ENCODE peak calls at places on chromosome 9, in five cellular contexts. A, J, G, O and L are unnamed samples.

GRCh38 chr9:120396926-120397325 is 183.0 kb downstream of the CDK5RAP2 start:
- DNase-seq in A (no peak), J (no peak), G (no peak), O (no peak), L (no peak)

GRCh38 chr9:100084734-100085133 is 14.1 kb downstream of the ERP44 start:
- DNase-seq in A (no peak), J (no peak), G (no peak), O (no peak), L (no peak)

GRCh38 chr9:111805841-111806241 is 11.1 kb upstream of the SHOC1 start:
- DNase-seq in A (peak), J (no peak), G (peak), O (no peak), L (no peak)

GRCh38 chr9:17761984-17762676 is 183.3 kb downstream of the SH3GL2 start:
- DNase-seq in A (no peak), J (no peak), G (no peak), O (no peak), L (no peak)

GRCh38 chr9:78298046-78298511 is 1.2 kb downstream of the PSAT1 start:
- DNase-seq in A (peak), J (no peak), G (no peak), O (peak), L (peak)

GRCh38 chr9:6484210-6484609 is 71.2 kb downstream of the UHRF2 start:
- DNase-seq in A (no peak), J (no peak), G (no peak), O (no peak), L (no peak)

GRCh38 chr9:76200315-76200714 is 193.9 kb downstream of the RFK start:
- DNase-seq in A (no peak), J (no peak), G (no peak), O (no peak), L (no peak)

GRCh38 chr9:83962165-83962564 is 17.9 kb downstream of the HNRNPK start:
- DNase-seq in A (no peak), J (no peak), G (no peak), O (no peak), L (no peak)

GRCh38 chr9:10704720-10705119 is 91.9 kb upstream of the PTPRD start:
- DNase-seq in A (no peak), J (peak), G (no peak), O (no peak), L (no peak)

GRCh38 chr9:87667164-87667738 is 58.7 kb upstream of the CTSL start:
- DNase-seq in A (peak), J (no peak), G (peak), O (peak), L (peak)

GRCh38 chr9:77421506-77422265 is 226.4 kb downstream of the GNA14 start:
- DNase-seq in A (no peak), J (no peak), G (no peak), O (no peak), L (no peak)

GRCh38 chr9:34185778-34186551 is 7.1 kb downstream of the UBAP1 start:
- DNase-seq in A (peak), J (no peak), G (peak), O (no peak), L (peak)

GRCh38 chr9:5869315-5870019 is 21.2 kb upstream of the MLANA start:
- DNase-seq in A (peak), J (no peak), G (peak), O (peak), L (peak)

GRCh38 chr9:105067895-105068580 is 140.1 kb upstream of the ABCA1 start:
- DNase-seq in A (no peak), J (no peak), G (no peak), O (no peak), L (peak)

GRCh38 chr9:87276851-87277251 is 220.8 kb upstream of the DAPK1 start:
- DNase-seq in A (no peak), J (no peak), G (no peak), O (no peak), L (no peak)

GRCh38 chr9:69171517-69171916 is 2.6 kb upstream of the TJP2 start:
- DNase-seq in A (no peak), J (no peak), G (no peak), O (no peak), L (no peak)

GRCh38 chr9:113474372-113474771 is 10.8 kb downstream of the RGS3 start:
- DNase-seq in A (no peak), J (no peak), G (no peak), O (no peak), L (no peak)

GRCh38 chr9:91101598-91102168 is 260.0 kb downstream of the AUH start:
- DNase-seq in A (no peak), J (no peak), G (no peak), O (no peak), L (no peak)

GRCh38 chr9:121353246-121353975 is 16.6 kb downstream of the STOM start:
- DNase-seq in A (no peak), J (no peak), G (no peak), O (no peak), L (peak)

GRCh38 chr9:110095776-110096175 is 112.2 kb downstream of the C9orf152 start:
- DNase-seq in A (no peak), J (no peak), G (no peak), O (no peak), L (peak)

GRCh38 chr9:93060746-93061259 is 2.3 kb downstream of the SUSD3 start:
- DNase-seq in A (no peak), J (no peak), G (no peak), O (peak), L (no peak)

GRCh38 chr9:90057361-90057760 is 452.5 kb downstream of the GADD45G start:
- DNase-seq in A (no peak), J (no peak), G (no peak), O (no peak), L (no peak)

GRCh38 chr9:135130266-135130976 is 43.0 kb downstream of the OLFM1 start:
- DNase-seq in A (no peak), J (no peak), G (peak), O (peak), L (peak)

GRCh38 chr9:73059304-73059703 is 92.4 kb upstream of the ANXA1 start:
- DNase-seq in A (no peak), J (no peak), G (no peak), O (no peak), L (no peak)

GRCh38 chr9:127980706-127981558 is at the start of gene EEIG1:
- DNase-seq in A (peak), J (peak), G (peak), O (peak), L (peak)
- TF ChIP-seq POLR2A in A (peak), J (no peak), G (peak), O (peak), L (peak)

GRCh38 chr9:133844876-133845658 is 106.9 kb upstream of the SARDH start:
- DNase-seq in A (no peak), J (no peak), G (no peak), O (peak), L (peak)
- TF ChIP-seq MAX in A (no peak), J (no peak), G (no peak), O (no peak), L (no peak)

GRCh38 chr9:124780757-124781151 is 3.8 kb downstream of the OLFML2A start:
- DNase-seq in A (no peak), J (no peak), G (no peak), O (no peak), L (no peak)
- TF ChIP-seq CTCF in A (no peak), J (no peak), G (no peak), O (no peak), L (no peak)

GRCh38 chr9:136805207-136805740 is 2.5 kb upstream of the RABL6 start:
- DNase-seq in A (no peak), J (no peak), G (no peak), O (no peak), L (no peak)
- TF ChIP-seq POLR2A in A (no peak), J (no peak), G (no peak), O (no peak), L (no peak)

GRCh38 chr9:37969558-37970300 is 65.8 kb upstream of the SLC25A51 start:
- DNase-seq in A (no peak), J (no peak), G (no peak), O (no peak), L (no peak)

GRCh38 chr9:37970301-37971106 is 66.6 kb upstream of the SLC25A51 start:
- DNase-seq in A (no peak), J (no peak), G (no peak), O (no peak), L (no peak)

GRCh38 chr9:37967681-37968080 is 63.8 kb upstream of the SLC25A51 start:
- DNase-seq in A (no peak), J (no peak), G (no peak), O (no peak), L (no peak)

GRCh38 chr9:37968228-37968672 is 64.3 kb upstream of the SLC25A51 start:
- DNase-seq in A (peak), J (no peak), G (no peak), O (peak), L (peak)

DNA sequence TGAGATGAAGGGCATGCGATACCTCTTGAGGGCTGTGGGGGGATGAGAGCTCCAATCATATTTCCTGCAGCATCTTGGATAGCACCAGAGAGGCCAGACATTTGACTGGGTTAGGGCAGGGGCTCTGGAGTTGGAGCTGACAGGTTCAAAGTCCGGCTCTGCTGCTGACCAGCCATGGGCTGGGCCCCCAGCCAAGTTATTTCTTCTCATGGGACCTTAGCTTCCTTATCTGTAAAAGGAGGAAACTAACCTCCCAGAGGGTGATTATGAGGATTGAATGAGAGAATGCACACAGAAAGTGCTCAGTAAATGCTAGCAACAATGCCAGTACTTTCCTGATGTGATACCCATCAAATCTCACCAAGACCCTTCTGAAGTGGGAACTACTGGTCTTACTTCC is 65.2 kb upstream of the SLC25A51 start:
- DNase-seq in A (peak), J (no peak), G (no peak), O (no peak), L (no peak)
- TF ChIP-seq MAX in A (no peak), J (no peak), G (no peak), O (no peak), L (no peak)

DNA sequence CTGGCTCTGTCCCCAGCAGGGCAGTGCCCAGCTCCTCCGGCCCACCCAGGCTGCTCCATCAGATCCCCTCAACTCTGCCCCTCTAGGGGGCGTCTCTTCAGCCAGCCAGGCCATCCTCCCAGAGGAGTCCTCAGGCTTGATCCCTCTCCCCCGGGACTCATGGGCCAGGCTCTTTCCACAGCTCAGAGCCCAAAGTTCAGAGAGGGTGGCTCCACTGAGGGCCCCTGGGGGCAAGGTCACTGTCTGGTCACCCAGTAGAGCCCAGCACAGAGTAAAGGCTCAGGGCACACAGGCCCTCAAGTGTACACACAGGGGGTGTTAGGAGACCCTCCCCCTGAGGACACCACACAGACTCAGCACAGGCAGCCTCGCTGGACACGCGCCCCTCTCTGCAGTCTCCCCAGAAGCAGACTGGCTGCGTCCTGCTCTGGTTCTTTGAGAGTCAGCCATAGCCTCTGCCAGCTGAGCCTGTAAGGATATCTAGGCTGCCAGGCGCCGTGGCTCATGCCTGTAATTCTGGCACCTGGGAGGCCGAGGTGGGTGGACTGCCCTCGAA is 64.8 kb downstream of the PAX5 start:
- DNase-seq in A (no peak), J (no peak), G (no peak), O (no peak), L (no peak)
- TF ChIP-seq CTCF in A (no peak), J (peak), G (peak), O (no peak), L (peak)

DNA sequence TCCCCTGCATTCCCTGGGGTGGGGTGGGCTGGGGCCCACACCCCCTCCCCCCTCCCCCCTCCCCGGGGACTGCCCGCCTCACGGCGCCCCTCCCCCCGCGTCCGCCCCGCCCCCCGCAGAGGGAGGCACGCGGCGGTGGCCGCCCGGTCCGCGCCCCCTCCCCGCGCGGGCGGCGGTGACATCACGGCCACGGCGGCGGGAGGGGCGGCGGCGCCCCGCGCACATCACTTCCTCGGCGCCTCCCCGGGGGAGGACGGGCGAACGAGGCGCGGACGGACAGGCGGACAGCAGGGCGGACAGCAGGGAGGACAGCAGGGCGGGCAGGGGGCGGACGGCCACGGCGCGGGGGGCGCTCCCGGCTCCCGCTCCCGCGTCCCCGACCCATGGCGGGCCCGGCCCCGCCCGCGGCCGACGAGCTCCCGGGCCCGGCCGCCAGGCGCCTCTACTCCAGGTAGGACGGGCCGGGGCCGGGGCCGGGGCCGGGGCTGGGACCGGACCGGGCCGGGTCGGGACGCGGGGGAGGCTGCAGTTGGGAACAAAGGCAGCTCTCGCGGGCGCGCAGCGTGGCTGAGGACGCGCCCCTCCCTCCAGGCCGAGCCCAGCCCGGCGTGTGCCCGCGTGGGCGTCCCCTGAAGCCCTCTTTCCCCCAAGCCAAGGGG is at the start of gene GPSM1:
- DNase-seq in A (peak), J (no peak), G (no peak), O (peak), L (peak)
- TF ChIP-seq POLR2A in A (peak), J (no peak), G (no peak), O (no peak), L (no peak)